ENCODE peak calls at places on chromosomes 7 and 10, in eight cellular contexts. L, T, O, C, S, E, A and P are unnamed samples.

GRCh38 chr7:32066441-32066840 is 3.8 kb downstream of the PDE1C start:
- DNase-seq in E (no peak), T (no peak), S (no peak), O (no peak), C (no peak), L (no peak), A (no peak), P (no peak)

GRCh38 chr7:142385528-142386340 is 127.9 kb upstream of the PRSS58 start:
- DNase-seq in T (peak; percentile 60), S (no peak), E (peak; percentile 95), L (peak; percentile 20), O (peak; percentile 72), A (peak; percentile 79), C (peak; percentile 34), P (peak; percentile 80)

GRCh38 chr10:100625821-100626220 is 90.1 kb downstream of the HIF1AN start:
- DNase-seq in A (no peak), L (no peak), O (no peak), E (no peak), C (no peak), T (no peak), S (no peak), P (no peak)

GRCh38 chr10:125983161-125983560 is 86.8 kb downstream of the FANK1 start:
- DNase-seq in E (no peak), O (no peak), T (no peak), L (no peak), C (no peak), S (no peak), A (no peak), P (no peak)

GRCh38 chr7:129610709-129611245 is 743 bp upstream of the NRF1 start:
- DNase-seq in L (no peak), S (no peak), A (peak; percentile 38), O (peak; percentile 15), C (peak; percentile 26), T (no peak), E (peak; percentile 35), P (no peak)

GRCh38 chr10:103676851-103677417 is 178.4 kb downstream of the SH3PXD2A start:
- DNase-seq in C (no peak), T (no peak), E (no peak), L (no peak), A (no peak), S (no peak), O (no peak), P (peak; percentile 98)

GRCh38 chr10:55629792-55630490 is 731.1 kb downstream of the ZWINT start:
- DNase-seq in L (no peak), T (peak; percentile 12), S (no peak), O (peak; percentile 77), C (peak; percentile 17), E (no peak), A (peak; percentile 13), P (peak; percentile 41)

GRCh38 chr7:84237533-84238173 is 43.1 kb upstream of the SEMA3A start:
- DNase-seq in A (no peak), S (no peak), T (no peak), C (no peak), O (no peak), L (no peak), E (no peak), P (peak; percentile 92)

GRCh38 chr7:131346885-131347592 is 19.4 kb downstream of the MKLN1 start:
- DNase-seq in L (no peak), O (peak; percentile 19), E (no peak), S (no peak), C (peak; percentile 19), A (no peak), T (no peak), P (no peak)

GRCh38 chr10:63337455-63338251 is 128.1 kb downstream of the JMJD1C start:
- DNase-seq in S (no peak), A (no peak), E (no peak), L (no peak), O (no peak), T (no peak), C (no peak), P (no peak)

GRCh38 chr10:90461437-90462155 is 396.2 kb downstream of the HTR7 start:
- DNase-seq in C (no peak), E (no peak), L (no peak), T (no peak), S (no peak), O (no peak), A (no peak), P (no peak)

GRCh38 chr10:114548662-114549061 is 109.4 kb downstream of the ABLIM1 start:
- DNase-seq in E (peak; percentile 35), T (no peak), L (peak; percentile 32), C (peak; percentile 75), S (no peak), A (no peak), O (peak; percentile 56), P (peak; percentile 61)